ENCODE peak calls at places on chromosome 12, in four cellular contexts. One of them, this sample, is unnamed.

GRCh38 chr12:132222096-132222807 is 78.0 kb downstream of the NOC4L start:
- DNase-seq in MV-4-11: peak; percentile 66
- DNase-seq in RWPE1: peak; percentile 23
- DNase-seq in NCI-H1436: peak; percentile 33
- DNase-seq in this sample: peak; percentile 65

GRCh38 chr12:54034784-54035310 is 2.0 kb downstream of the HOXC5 start:
- DNase-seq in RWPE1: no peak
- DNase-seq in NCI-H1436: no peak
- DNase-seq in MV-4-11: no peak
- DNase-seq in this sample: no peak

GRCh38 chr12:30440826-30441602 is 254.7 kb downstream of the IPO8 start:
- DNase-seq in NCI-H1436: no peak
- DNase-seq in RWPE1: peak; percentile 27
- DNase-seq in MV-4-11: peak; percentile 46
- DNase-seq in this sample: peak; percentile 10

GRCh38 chr12:67531519-67531918 is 117.0 kb upstream of the DYRK2 start:
- DNase-seq in RWPE1: no peak
- DNase-seq in MV-4-11: no peak
- DNase-seq in NCI-H1436: no peak
- DNase-seq in this sample: no peak

GRCh38 chr12:121214855-121215745 is 5.2 kb downstream of the P2RX4 start:
- DNase-seq in MV-4-11: peak; percentile 93
- DNase-seq in NCI-H1436: no peak
- DNase-seq in RWPE1: peak; percentile 79
- DNase-seq in this sample: peak; percentile 64

GRCh38 chr12:14854586-14855163 is 11.3 kb upstream of the ART4 start:
- DNase-seq in NCI-H1436: no peak
- DNase-seq in RWPE1: no peak
- DNase-seq in MV-4-11: peak; percentile 58
- DNase-seq in this sample: no peak

GRCh38 chr12:65122661-65123060 is 1.6 kb upstream of the WIF1 start:
- DNase-seq in MV-4-11: no peak
- DNase-seq in RWPE1: no peak
- DNase-seq in NCI-H1436: no peak
- DNase-seq in this sample: no peak

GRCh38 chr12:110913119-110914056 is 7.0 kb downstream of the MYL2 start:
- DNase-seq in MV-4-11: peak; percentile 82
- DNase-seq in RWPE1: no peak
- DNase-seq in NCI-H1436: no peak
- DNase-seq in this sample: no peak

GRCh38 chr12:24561882-24562760 is 386.8 kb downstream of the BCAT1 start:
- DNase-seq in MV-4-11: no peak
- DNase-seq in NCI-H1436: peak; percentile 54
- DNase-seq in RWPE1: no peak
- DNase-seq in this sample: peak; percentile 36

GRCh38 chr12:107631715-107632114 is 53.9 kb upstream of the PWP1 start:
- DNase-seq in NCI-H1436: no peak
- DNase-seq in RWPE1: no peak
- DNase-seq in MV-4-11: no peak
- DNase-seq in this sample: no peak

GRCh38 chr12:75781532-75782046 is 250.0 kb downstream of the PHLDA1 start:
- DNase-seq in MV-4-11: no peak
- DNase-seq in RWPE1: peak; percentile 75
- DNase-seq in NCI-H1436: no peak
- DNase-seq in this sample: peak; percentile 40

GRCh38 chr12:132261328-132262138 is 67.9 kb downstream of the GALNT9 start:
- DNase-seq in MV-4-11: no peak
- DNase-seq in NCI-H1436: no peak
- DNase-seq in RWPE1: no peak
- DNase-seq in this sample: no peak

GRCh38 chr12:130948751-130949150 is 5.0 kb upstream of the ADGRD1 start:
- DNase-seq in RWPE1: no peak
- DNase-seq in MV-4-11: no peak
- DNase-seq in NCI-H1436: no peak
- DNase-seq in this sample: no peak

GRCh38 chr12:125634813-125635212 is 569.6 kb downstream of the AACS start:
- DNase-seq in NCI-H1436: no peak
- DNase-seq in RWPE1: no peak
- DNase-seq in MV-4-11: no peak
- DNase-seq in this sample: no peak

GRCh38 chr12:6384499-6385436 is 806 bp downstream of the LTBR start:
- DNase-seq in MV-4-11: no peak
- DNase-seq in NCI-H1436: no peak
- DNase-seq in RWPE1: no peak
- DNase-seq in this sample: no peak

GRCh38 chr12:50660425-50660822 is 103.5 kb upstream of the ATF1 start:
- DNase-seq in MV-4-11: no peak
- DNase-seq in NCI-H1436: no peak
- DNase-seq in RWPE1: no peak
- DNase-seq in this sample: no peak

GRCh38 chr12:51984657-51985056 is 22.1 kb upstream of the TAMALIN start:
- DNase-seq in MV-4-11: no peak
- DNase-seq in NCI-H1436: no peak
- DNase-seq in RWPE1: no peak
- DNase-seq in this sample: no peak

GRCh38 chr12:57983150-57983857 is 41.9 kb downstream of the ATP23 start:
- DNase-seq in RWPE1: peak; percentile 16
- DNase-seq in NCI-H1436: peak; percentile 15
- DNase-seq in MV-4-11: peak; percentile 44
- DNase-seq in this sample: no peak

GRCh38 chr12:8687846-8688601 is 9.8 kb upstream of the RIMKLB start:
- DNase-seq in NCI-H1436: peak; percentile 39
- DNase-seq in MV-4-11: peak; percentile 49
- DNase-seq in RWPE1: peak; percentile 48
- DNase-seq in this sample: peak; percentile 75

This sample was measured in HTR-8/SVneo.